ENCODE peak calls at places on chromosomes 1 and 21, in seven cellular contexts. O is RWPE2, S is mesendoderm, M is HepG2, I is GM23248, A is tibial artery, N is Panc1. D is an unnamed sample.

GRCh38 chr1:154808261-154808908 is 61.7 kb downstream of the KCNN3 start:
- DNase-seq in O (no peak), S (peak; percentile 64), M (no peak), I (no peak), A (no peak), N (no peak), D (no peak)

GRCh38 chr1:229063154-229063553 is 207.8 kb upstream of the RAB4A start:
- DNase-seq in O (no peak), S (no peak), M (no peak), I (no peak), A (no peak), N (no peak), D (no peak)

GRCh38 chr1:233668725-233669294 is 54.9 kb downstream of the KCNK1 start:
- DNase-seq in O (no peak), S (no peak), M (no peak), I (peak; percentile 89), A (no peak), N (peak; percentile 54), D (no peak)

GRCh38 chr1:109759513-109760334 is 4.0 kb downstream of the EPS8L3 start:
- DNase-seq in O (peak; percentile 52), S (no peak), M (no peak), I (no peak), A (no peak), N (no peak), D (no peak)

GRCh38 chr1:10399487-10399917 is 638 bp downstream of the PGD start:
- DNase-seq in O (no peak), S (no peak), M (peak; percentile 30), I (peak; percentile 85), A (peak; percentile 72), N (no peak), D (no peak)

GRCh38 chr1:109488201-109488600 is 4.5 kb downstream of the ATXN7L2 start:
- DNase-seq in O (no peak), S (peak; percentile 56), M (no peak), I (no peak), A (no peak), N (no peak), D (no peak)

GRCh38 chr1:152884966-152885624 is 7.0 kb downstream of the SMCP start:
- DNase-seq in O (no peak), S (no peak), M (no peak), I (peak; percentile 72), A (no peak), N (no peak), D (no peak)

GRCh38 chr1:174447866-174448530 is at the start of gene GPR52:
- DNase-seq in O (no peak), S (peak; percentile 10), M (no peak), I (no peak), A (no peak), N (no peak), D (no peak)

GRCh38 chr1:210298936-210299335 is 29.8 kb upstream of the HHAT start:
- DNase-seq in O (no peak), S (no peak), M (no peak), I (peak; percentile 31), A (no peak), N (no peak), D (no peak)

GRCh38 chr1:158027485-158027884 is 34.0 kb downstream of the KIRREL1 start:
- DNase-seq in O (no peak), S (no peak), M (no peak), I (no peak), A (no peak), N (no peak), D (no peak)

GRCh38 chr1:180268556-180269044 is 38.5 kb downstream of the LHX4 start:
- DNase-seq in O (no peak), S (no peak), M (no peak), I (no peak), A (no peak), N (no peak), D (no peak)

GRCh38 chr1:94540440-94541174 is 952 bp downstream of the F3 start:
- DNase-seq in O (no peak), S (no peak), M (no peak), I (peak; percentile 33), A (no peak), N (no peak), D (no peak)

GRCh38 chr1:202106340-202107284 is 16.1 kb upstream of the GPR37L1 start:
- DNase-seq in O (no peak), S (no peak), M (no peak), I (peak; percentile 25), A (no peak), N (no peak), D (no peak)

GRCh38 chr1:110187139-110187890 is 22.8 kb upstream of the KCNC4 start:
- DNase-seq in O (no peak), S (no peak), M (no peak), I (peak; percentile 67), A (peak; percentile 86), N (no peak), D (no peak)

GRCh38 chr1:231194843-231195516 is 33.1 kb downstream of the TRIM67 start:
- DNase-seq in O (no peak), S (peak; percentile 27), M (peak; percentile 93), I (no peak), A (no peak), N (no peak), D (no peak)

GRCh38 chr1:8047112-8047511 is 21.0 kb upstream of the ERRFI1 start:
- DNase-seq in O (no peak), S (no peak), M (no peak), I (peak; percentile 81), A (no peak), N (no peak), D (no peak)

GRCh38 chr1:220121791-220122530 is 28.0 kb downstream of the IARS2 start:
- DNase-seq in O (no peak), S (no peak), M (no peak), I (no peak), A (no peak), N (no peak), D (no peak)

GRCh38 chr1:220113136-220113695 is 19.3 kb downstream of the IARS2 start:
- DNase-seq in O (no peak), S (peak; percentile 54), M (peak; percentile 30), I (peak; percentile 57), A (no peak), N (no peak), D (peak; percentile 5)

GRCh38 chr1:220124542-220124941 is 30.6 kb downstream of the IARS2 start:
- DNase-seq in O (no peak), S (peak; percentile 34), M (no peak), I (peak; percentile 39), A (no peak), N (no peak), D (no peak)

GRCh38 chr1:220123889-220124288 is 30.0 kb downstream of the IARS2 start:
- DNase-seq in O (no peak), S (peak; percentile 34), M (peak; percentile 20), I (peak; percentile 17), A (no peak), N (no peak), D (no peak)

DNA sequence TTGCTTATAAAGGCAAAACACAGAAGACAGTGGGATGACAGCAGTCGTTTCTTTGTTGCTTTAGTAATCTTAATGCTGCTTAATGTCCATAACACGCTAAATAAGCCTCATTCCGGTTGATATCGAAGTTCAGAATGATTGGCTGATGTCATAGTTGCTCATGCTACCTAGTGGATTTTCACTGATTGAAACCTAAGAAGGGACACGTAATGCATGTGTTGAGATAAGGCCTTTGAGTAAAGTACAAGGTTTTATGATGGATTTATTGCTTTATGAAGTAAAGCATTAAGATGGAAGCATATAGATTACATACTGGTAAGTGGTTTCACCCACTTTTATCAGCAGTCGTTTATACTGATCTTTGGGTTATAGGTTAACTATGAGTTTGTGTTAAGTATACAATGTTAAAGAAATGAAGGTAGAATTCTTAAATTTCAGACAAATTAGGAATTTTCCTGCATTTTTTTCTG is 25.1 kb downstream of the IARS2 start:
- DNase-seq in O (no peak), S (no peak), M (no peak), I (no peak), A (no peak), N (no peak), D (no peak)
- H3K4me1 ChIP-seq in O (no peaks in the 10 kb centered on the region), S (no peaks in the 10 kb centered on the region), M (peaks cover 19% of the 10 kb centered on the region), I (peaks cover 3% of the 10 kb centered on the region), A (peaks cover 29% of the 10 kb centered on the region), N (no peaks in the 10 kb centered on the region), D (peaks cover 4% of the 10 kb centered on the region)

GRCh38 chr1:206895837-206896242 is 1.4 kb upstream of the IL24 start:
- DNase-seq in O (no peak), S (no peak), M (no peak), I (peak; percentile 85), A (no peak), N (no peak), D (no peak)
- H3K27ac ChIP-seq in O (peak overlapping the region; percentile 98), S (no peak overlapping the region), M (no peak overlapping the region), I (peak overlapping the region; percentile 83), A (no peak overlapping the region), N (no peak overlapping the region), D (no peak overlapping the region)

DNA sequence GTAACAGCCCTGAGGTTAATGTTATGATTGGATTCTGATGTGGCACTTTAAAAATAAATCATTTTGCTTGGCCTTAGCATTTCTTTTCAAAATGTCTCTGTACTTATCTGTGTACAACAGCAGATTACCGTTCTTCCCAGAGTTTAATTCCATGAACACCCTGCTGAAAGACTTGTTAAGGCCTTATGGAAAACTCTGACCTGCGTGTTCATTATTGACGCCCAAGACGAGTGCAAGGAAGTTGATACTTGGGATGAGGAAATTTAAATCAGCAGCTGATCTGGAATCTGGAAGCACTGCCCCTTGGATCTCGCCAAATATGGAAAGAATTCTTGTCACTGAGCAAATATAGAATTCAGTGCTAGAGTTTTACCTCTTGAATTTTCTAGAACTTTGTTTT is 6.7 kb downstream of the ERG start:
- DNase-seq in O (no peak), S (no peak), M (no peak), I (no peak), A (no peak), N (no peak), D (no peak)
- H3K4me1 ChIP-seq in O (peaks cover 31% of the 10 kb centered on the region), S (peaks cover 2% of the 10 kb centered on the region), M (peaks cover 15% of the 10 kb centered on the region), I (peaks cover 4% of the 10 kb centered on the region), A (peaks cover 97% of the 10 kb centered on the region), N (peaks cover 6% of the 10 kb centered on the region), D (no peaks in the 10 kb centered on the region)

GRCh38 chr1:116325922-116326321 is 47.1 kb upstream of the ATP1A1 start:
- DNase-seq in O (no peak), S (peak; percentile 37), M (no peak), I (no peak), A (no peak), N (no peak), D (no peak)
- H3K27ac ChIP-seq in O (no peak overlapping the region), S (no peak overlapping the region), M (no peak overlapping the region), I (no peak overlapping the region), A (no peak overlapping the region), N (no peak overlapping the region), D (peak overlapping the region; percentile 61)

GRCh38 chr1:237070519-237070918 is 28.5 kb downstream of the RYR2 start:
- DNase-seq in O (no peak), S (no peak), M (no peak), I (no peak), A (no peak), N (no peak), D (no peak)
- H3K4me1 ChIP-seq in O (no peaks in the 10 kb centered on the region), S (no peaks in the 10 kb centered on the region), M (no peaks in the 10 kb centered on the region), I (no peaks in the 10 kb centered on the region), A (peaks cover 60% of the 10 kb centered on the region), N (no peaks in the 10 kb centered on the region), D (no peaks in the 10 kb centered on the region)